ENCODE peak calls at places on chromosomes 12 and 14, in four cellular contexts. W is transverse colon; M is effector memory CD8-positive, alpha-beta T cell; Q is stimulated activated CD8-positive, alpha-beta memory T cell treated with anti-CD3 and anti-CD28 coated beads, Interleukin-2, amount 100 ng/mL, for 1 hour. R is an unnamed sample.

GRCh38 chr12:116010467-116010866 is 267.0 kb downstream of the MED13L start:
- DNase-seq in Q (no peak), W (no peak), M (no peak), R (no peak)

GRCh38 chr12:22626429-22626828 is 1.5 kb downstream of the ETNK1 start:
- DNase-seq in Q (no peak), W (no peak), M (peak), R (peak)

GRCh38 chr12:47818701-47819543 is 781 bp downstream of the HDAC7 start:
- DNase-seq in W (peak), M (peak), Q (peak), R (peak)

GRCh38 chr12:59046763-59047534 is 126.6 kb upstream of the LRIG3 start:
- DNase-seq in M (no peak), W (no peak), Q (no peak), R (no peak)

GRCh38 chr14:75711796-75712211 is 50.8 kb downstream of the TTLL5 start:
- DNase-seq in M (no peak), W (peak), Q (no peak), R (no peak)

GRCh38 chr14:54681819-54682261 is 114.9 kb downstream of the SAMD4A start:
- DNase-seq in Q (no peak), W (no peak), M (no peak), R (no peak)

GRCh38 chr12:128818065-128819022 is 5.4 kb downstream of the SLC15A4 start:
- DNase-seq in Q (no peak), M (no peak), W (no peak), R (no peak)

GRCh38 chr12:56256326-56256960 is 1.7 kb downstream of the ANKRD52 start:
- DNase-seq in M (no peak), Q (no peak), W (no peak), R (no peak)

R was measured in B cell.